ENCODE peak calls at places on chromosomes 2 and 18, in ten cellular contexts. J is NCI-H2107; V is left ventricle myocardium superior; A is HTR-8/SVneo; S is left cardiac atrium; T is stimulated activated CD8-positive, alpha-beta memory T cell treated with anti-CD3 and anti-CD28 coated beads, Interleukin-15, amount 100 ng/mL, for 1 hour; P is RCC 7860; M is Right ventricle myocardium superior; H is HS-5; L is hypothalamus. Q is an unnamed sample.

GRCh38 chr2:43950383-43951008 is 45.3 kb downstream of the LRPPRC start:
- DNase-seq in J (no peak), V (no peak), A (peak; percentile 15), S (no peak), T (no peak), P (no peak), M (no peak), H (peak; percentile 2), L (no peak), Q (no peak)

GRCh38 chr2:217282531-217282930 is 422.7 kb upstream of the TNP1 start:
- DNase-seq in J (no peak), V (no peak), A (no peak), S (no peak), T (no peak), P (no peak), M (no peak), H (no peak), L (no peak), Q (no peak)

GRCh38 chr2:215532844-215533243 is 97.0 kb upstream of the FN1 start:
- DNase-seq in J (no peak), V (no peak), A (no peak), S (no peak), T (no peak), P (no peak), M (no peak), H (no peak), L (no peak), Q (no peak)

GRCh38 chr18:8703781-8704301 is 1.5 kb upstream of the MTCL1 start:
- DNase-seq in J (no peak), V (no peak), A (no peak), S (no peak), T (no peak), P (peak; percentile 65), M (no peak), H (no peak), L (no peak), Q (no peak)

GRCh38 chr2:205948883-205949282 is 137.1 kb downstream of the INO80D start:
- DNase-seq in J (no peak), V (no peak), A (no peak), S (no peak), T (no peak), P (no peak), M (no peak), H (no peak), L (no peak), Q (no peak)

GRCh38 chr2:173217106-173217840 is 137.4 kb upstream of the CDCA7 start:
- DNase-seq in J (no peak), V (no peak), A (no peak), S (no peak), T (no peak), P (no peak), M (no peak), H (no peak), L (no peak), Q (peak; percentile 24)

GRCh38 chr2:172200495-172201085 is 97.9 kb upstream of the DLX2 start:
- DNase-seq in J (no peak), V (no peak), A (no peak), S (no peak), T (no peak), P (no peak), M (no peak), H (no peak), L (no peak), Q (no peak)

GRCh38 chr2:1601471-1602358 is 142.6 kb downstream of the PXDN start:
- DNase-seq in J (no peak), V (peak; percentile 66), A (no peak), S (peak; percentile 52), T (no peak), P (no peak), M (peak; percentile 64), H (no peak), L (no peak), Q (no peak)

GRCh38 chr2:129482626-129483025 is 496.8 kb upstream of the RAB6C start:
- DNase-seq in J (no peak), V (no peak), A (no peak), S (no peak), T (no peak), P (no peak), M (no peak), H (no peak), L (no peak), Q (no peak)

GRCh38 chr2:69734858-69735574 is 6.9 kb upstream of the ANXA4 start:
- DNase-seq in J (no peak), V (no peak), A (no peak), S (no peak), T (no peak), P (no peak), M (no peak), H (no peak), L (no peak), Q (no peak)

GRCh38 chr2:3464401-3465005 is 54.8 kb downstream of the ADI1 start:
- DNase-seq in J (no peak), V (no peak), A (no peak), S (peak; percentile 18), T (no peak), P (no peak), M (peak; percentile 39), H (no peak), L (no peak), Q (no peak)

GRCh38 chr2:140509765-140510164 is 1621.1 kb downstream of the LRP1B start:
- DNase-seq in J (no peak), V (no peak), A (no peak), S (no peak), T (no peak), P (no peak), M (no peak), H (no peak), L (no peak), Q (no peak)

Q was measured in caudate nucleus.